ENCODE peak calls at places on chromosomes 4 and X, in nine cellular contexts. G is transverse colon; P is SK-N-SH; J is mesendoderm; N is aorta; Z is ovary; F is pancreas; L is CD8-positive, alpha-beta memory T cell; U is hepatocyte. W is an unnamed sample.

GRCh38 chrX:100829730-100830129 is 9.5 kb downstream of the CSTF2 start:
- DNase-seq in G (no peak), P (no peak), J (no peak), N (no peak), Z (no peak), F (no peak), L (no peak), U (no peak), W (no peak)

GRCh38 chr4:141711211-141711610 is 74.8 kb downstream of the IL15 start:
- DNase-seq in G (no peak), P (no peak), J (peak; percentile 24), N (no peak), Z (no peak), F (no peak), L (no peak), U (peak; percentile 37), W (no peak)

GRCh38 chr4:31620476-31620875 is 900.3 kb downstream of the PCDH7 start:
- DNase-seq in G (no peak), P (no peak), J (no peak), N (no peak), Z (no peak), F (no peak), L (no peak), U (peak; percentile 6), W (no peak)

GRCh38 chrX:10631416-10632145 is 11.2 kb upstream of the MID1 start:
- DNase-seq in G (no peak), P (no peak), J (no peak), N (no peak), Z (no peak), F (no peak), L (no peak), U (no peak), W (no peak)

GRCh38 chrX:49039598-49040375 is 3.4 kb downstream of the TFE3 start:
- DNase-seq in G (peak; percentile 66), P (peak; percentile 36), J (peak; percentile 99), N (peak; percentile 80), Z (peak; percentile 75), F (peak; percentile 72), L (peak; percentile 6), U (peak; percentile 93), W (peak; percentile 88)

GRCh38 chr4:141416677-141417363 is 196.1 kb downstream of the ZNF330 start:
- DNase-seq in G (no peak), P (no peak), J (no peak), N (no peak), Z (no peak), F (no peak), L (no peak), U (no peak), W (no peak)

GRCh38 chrX:107541244-107541643 is 87.1 kb upstream of the PRPS1 start:
- DNase-seq in G (no peak), P (no peak), J (no peak), N (no peak), Z (no peak), F (no peak), L (no peak), U (peak; percentile 52), W (no peak)

GRCh38 chr4:76984127-76984526 is 34.6 kb downstream of the SEPTIN11 start:
- DNase-seq in G (no peak), P (peak; percentile 39), J (peak; percentile 49), N (no peak), Z (no peak), F (no peak), L (no peak), U (no peak), W (peak; percentile 70)

GRCh38 chrX:31376408-31376807 is 304.6 kb upstream of the FTHL17 start:
- DNase-seq in G (no peak), P (no peak), J (no peak), N (no peak), Z (no peak), F (no peak), L (no peak), U (no peak), W (no peak)

GRCh38 chr4:76208005-76208765 is 5.4 kb downstream of the SCARB2 start:
- DNase-seq in G (peak; percentile 82), P (peak; percentile 32), J (peak; percentile 13), N (peak; percentile 89), Z (peak; percentile 81), F (peak; percentile 85), L (no peak), U (peak; percentile 87), W (peak; percentile 76)

GRCh38 chr4:92952897-92953296 is 649.1 kb downstream of the GRID2 start:
- DNase-seq in G (no peak), P (no peak), J (no peak), N (no peak), Z (no peak), F (no peak), L (no peak), U (no peak), W (no peak)

GRCh38 chrX:118652717-118653116 is 74.7 kb upstream of the IL13RA1 start:
- DNase-seq in G (no peak), P (no peak), J (no peak), N (no peak), Z (no peak), F (no peak), L (no peak), U (no peak), W (no peak)

GRCh38 chr4:124459922-124460301 is 252.6 kb downstream of the ANKRD50 start:
- DNase-seq in G (no peak), P (no peak), J (peak; percentile 69), N (no peak), Z (no peak), F (no peak), L (no peak), U (no peak), W (no peak)

GRCh38 chr4:174402470-174403176 is 118.9 kb downstream of the CEP44 start:
- DNase-seq in G (no peak), P (no peak), J (peak; percentile 91), N (no peak), Z (no peak), F (no peak), L (no peak), U (peak; percentile 16), W (peak; percentile 49)

GRCh38 chrX:132033166-132033565 is 10.1 kb downstream of the STK26 start:
- DNase-seq in G (no peak), P (no peak), J (no peak), N (no peak), Z (no peak), F (no peak), L (no peak), U (no peak), W (no peak)

GRCh38 chr4:78781925-78782324 is 5.8 kb downstream of the BMP2K start:
- DNase-seq in G (no peak), P (no peak), J (no peak), N (no peak), Z (no peak), F (no peak), L (no peak), U (peak; percentile 45), W (no peak)

GRCh38 chr4:188400456-188400855 is 261.2 kb downstream of the TRIML1 start:
- DNase-seq in G (no peak), P (no peak), J (peak; percentile 31), N (no peak), Z (no peak), F (no peak), L (no peak), U (no peak), W (no peak)

GRCh38 chr4:56630876-56631666 is 50.0 kb downstream of the HOPX start:
- DNase-seq in G (no peak), P (no peak), J (no peak), N (no peak), Z (no peak), F (no peak), L (no peak), U (no peak), W (no peak)

GRCh38 chr4:119733431-119733830 is 104.8 kb upstream of the PDE5A start:
- DNase-seq in G (no peak), P (no peak), J (no peak), N (no peak), Z (no peak), F (no peak), L (no peak), U (no peak), W (no peak)

GRCh38 chr4:85776579-85776978 is 301.6 kb downstream of the ARHGAP24 start:
- DNase-seq in G (no peak), P (no peak), J (no peak), N (no peak), Z (no peak), F (no peak), L (no peak), U (no peak), W (no peak)
- H3K4me1 ChIP-seq in G (no peaks in the 10 kb centered on the region), P (peaks cover 4% of the 10 kb centered on the region), J (no peaks in the 10 kb centered on the region), N (no peaks in the 10 kb centered on the region), Z (peaks cover 1% of the 10 kb centered on the region), F (peaks cover 20% of the 10 kb centered on the region), L (no peaks in the 10 kb centered on the region), U (peaks cover 4% of the 10 kb centered on the region), W (peaks cover 16% of the 10 kb centered on the region)

DNA sequence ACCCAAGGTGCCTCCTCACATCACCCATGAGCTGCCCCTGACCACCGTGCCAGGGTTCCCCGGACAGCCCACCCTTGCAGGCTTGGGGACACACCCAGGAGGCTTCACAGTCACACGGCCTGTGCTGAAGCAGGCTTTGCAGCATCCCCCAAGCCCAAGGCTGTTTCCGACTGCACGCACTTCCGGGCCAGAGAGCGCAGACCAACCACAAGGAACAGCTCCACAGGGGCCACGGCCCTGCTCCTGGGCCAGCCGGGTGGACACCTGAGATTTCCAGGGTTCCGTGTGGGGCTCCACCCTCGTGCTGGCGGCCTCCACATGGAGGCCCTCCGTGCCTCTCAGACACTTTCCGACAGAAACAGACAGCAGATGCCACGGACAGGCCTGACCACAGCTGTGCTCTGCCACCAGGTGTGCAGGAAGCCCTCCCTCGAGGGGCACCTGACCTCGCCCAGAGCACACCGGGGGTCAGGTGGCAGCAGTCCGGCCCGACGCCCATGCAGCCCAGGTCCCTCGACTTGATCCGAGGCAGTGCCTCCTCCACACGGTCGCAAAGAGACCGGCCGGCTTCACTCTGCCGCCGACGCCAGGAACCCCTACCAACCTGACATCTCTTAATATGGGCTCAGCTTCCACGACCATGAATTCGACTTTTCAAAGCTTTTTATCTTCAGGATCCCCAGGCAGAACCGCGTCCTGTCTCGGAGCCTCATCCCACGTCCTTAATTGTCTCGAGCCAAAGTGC is 8.0 kb downstream of the CTBP1 start:
- DNase-seq in G (peak; percentile 9), P (peak; percentile 17), J (no peak), N (no peak), Z (peak; percentile 35), F (no peak), L (no peak), U (no peak), W (no peak)
- H3K36me3 ChIP-seq in G (peaks cover 25% of the 10 kb centered on the region), P (no peaks in the 10 kb centered on the region), J (peaks cover 3% of the 10 kb centered on the region), N (no peaks in the 10 kb centered on the region), Z (no peaks in the 10 kb centered on the region), F (peaks cover 18% of the 10 kb centered on the region), L (peaks cover 3% of the 10 kb centered on the region), U (no peaks in the 10 kb centered on the region), W (peaks cover 2% of the 10 kb centered on the region)

GRCh38 chrX:42089014-42089413 is 165.7 kb upstream of the CASK start:
- DNase-seq in G (no peak), P (no peak), J (no peak), N (no peak), Z (no peak), F (no peak), L (no peak), U (no peak), W (no peak)
- H3K4me1 ChIP-seq in G (no peaks in the 10 kb centered on the region), P (no peaks in the 10 kb centered on the region), J (no peaks in the 10 kb centered on the region), N (no peaks in the 10 kb centered on the region), Z (no peaks in the 10 kb centered on the region), F (no peaks in the 10 kb centered on the region), L (no peaks in the 10 kb centered on the region), U (peaks cover 3% of the 10 kb centered on the region), W (peaks cover 2% of the 10 kb centered on the region)

DNA sequence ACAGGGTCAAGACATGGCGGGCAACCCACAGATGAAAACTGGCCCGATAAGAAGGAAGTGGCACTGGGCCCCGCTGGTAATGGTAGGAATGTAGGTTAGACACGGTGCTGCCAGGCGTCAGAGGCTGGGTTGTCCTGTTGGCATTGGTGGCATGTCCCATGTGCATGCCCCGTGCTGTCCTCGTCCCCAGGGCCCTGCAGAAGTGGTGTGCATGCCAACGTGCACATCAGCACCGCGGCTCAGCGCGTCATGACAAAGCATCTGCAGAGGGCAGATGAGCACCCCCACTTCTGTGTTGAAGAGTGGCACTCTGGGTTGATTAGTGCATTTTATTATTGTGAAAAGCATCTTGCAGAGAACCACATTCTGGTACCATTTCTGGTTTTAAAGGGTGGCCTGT is 35.6 kb downstream of the NELFA start:
- DNase-seq in G (no peak), P (no peak), J (no peak), N (peak; percentile 32), Z (peak; percentile 28), F (no peak), L (no peak), U (no peak), W (no peak)
- H3K36me3 ChIP-seq in G (peaks cover 25% of the 10 kb centered on the region), P (peaks cover 32% of the 10 kb centered on the region), J (peaks cover 14% of the 10 kb centered on the region), N (peaks cover 5% of the 10 kb centered on the region), Z (no peaks in the 10 kb centered on the region), F (peaks cover 4% of the 10 kb centered on the region), L (peaks cover 9% of the 10 kb centered on the region), U (no peaks in the 10 kb centered on the region), W (peaks cover 46% of the 10 kb centered on the region)